ENCODE peak calls at places on chromosomes 2 and 18, in five cellular contexts. P is PC-9, F is GM23248, V is fibroblast of lung, Q is A673. G is an unnamed sample.

GRCh38 chr2:240392084-240392947 is 43.1 kb upstream of the GPC1 start:
- DNase-seq in P (peak), F (no peak), V (no peak), Q (no peak), G (no peak)

GRCh38 chr18:48801728-48802542 is 148.8 kb downstream of the SMAD7 start:
- DNase-seq in P (no peak), F (no peak), V (no peak), Q (no peak), G (no peak)

GRCh38 chr2:73965053-73965452 is 19.7 kb upstream of the TET3 start:
- DNase-seq in P (no peak), F (no peak), V (no peak), Q (no peak), G (no peak)

GRCh38 chr2:28142403-28142802 is 250.3 kb upstream of the FOSL2 start:
- DNase-seq in P (no peak), F (peak), V (peak), Q (peak), G (no peak)

GRCh38 chr2:240390091-240391073 is 45.1 kb upstream of the GPC1 start:
- DNase-seq in P (no peak), F (no peak), V (no peak), Q (no peak), G (no peak)

GRCh38 chr2:120346667-120347358 is 877 bp downstream of the INHBB start:
- DNase-seq in P (peak), F (peak), V (peak), Q (no peak), G (no peak)

GRCh38 chr2:170816499-170817246 is at the start of gene GAD1:
- DNase-seq in P (peak), F (peak), V (peak), Q (peak), G (no peak)

GRCh38 chr2:75772908-75773630 is 62.4 kb upstream of the GCFC2 start:
- DNase-seq in P (no peak), F (no peak), V (no peak), Q (no peak), G (no peak)

GRCh38 chr2:9234680-9235387 is 28.2 kb downstream of the ASAP2 start:
- DNase-seq in P (peak), F (peak), V (peak), Q (peak), G (peak)

GRCh38 chr18:34223893-34224422 is 755 bp downstream of the NOL4 start:
- DNase-seq in P (no peak), F (peak), V (no peak), Q (no peak), G (no peak)
- TF ChIP-seq EZH2 in P (no peak), F (peak), V (peak), Q (no peak), G (peak)

GRCh38 chr2:66441651-66442365 is 6.9 kb downstream of the MEIS1 start:
- DNase-seq in P (no peak), F (peak), V (no peak), Q (no peak), G (no peak)
- TF ChIP-seq EZH2 in P (no peak), F (no peak), V (no peak), Q (no peak), G (no peak)

GRCh38 chr2:70768585-70769085 is 635 bp upstream of the ADD2 start:
- DNase-seq in P (no peak), F (no peak), V (no peak), Q (no peak), G (no peak)

GRCh38 chr2:70769450-70769849 is 1.4 kb upstream of the ADD2 start:
- DNase-seq in P (no peak), F (no peak), V (no peak), Q (no peak), G (no peak)

GRCh38 chr2:70767094-70767698 is 804 bp downstream of the ADD2 start:
- DNase-seq in P (no peak), F (no peak), V (no peak), Q (no peak), G (no peak)

GRCh38 chr2:70766357-70767093 is 1.5 kb downstream of the ADD2 start:
- DNase-seq in P (no peak), F (no peak), V (no peak), Q (no peak), G (no peak)

DNA sequence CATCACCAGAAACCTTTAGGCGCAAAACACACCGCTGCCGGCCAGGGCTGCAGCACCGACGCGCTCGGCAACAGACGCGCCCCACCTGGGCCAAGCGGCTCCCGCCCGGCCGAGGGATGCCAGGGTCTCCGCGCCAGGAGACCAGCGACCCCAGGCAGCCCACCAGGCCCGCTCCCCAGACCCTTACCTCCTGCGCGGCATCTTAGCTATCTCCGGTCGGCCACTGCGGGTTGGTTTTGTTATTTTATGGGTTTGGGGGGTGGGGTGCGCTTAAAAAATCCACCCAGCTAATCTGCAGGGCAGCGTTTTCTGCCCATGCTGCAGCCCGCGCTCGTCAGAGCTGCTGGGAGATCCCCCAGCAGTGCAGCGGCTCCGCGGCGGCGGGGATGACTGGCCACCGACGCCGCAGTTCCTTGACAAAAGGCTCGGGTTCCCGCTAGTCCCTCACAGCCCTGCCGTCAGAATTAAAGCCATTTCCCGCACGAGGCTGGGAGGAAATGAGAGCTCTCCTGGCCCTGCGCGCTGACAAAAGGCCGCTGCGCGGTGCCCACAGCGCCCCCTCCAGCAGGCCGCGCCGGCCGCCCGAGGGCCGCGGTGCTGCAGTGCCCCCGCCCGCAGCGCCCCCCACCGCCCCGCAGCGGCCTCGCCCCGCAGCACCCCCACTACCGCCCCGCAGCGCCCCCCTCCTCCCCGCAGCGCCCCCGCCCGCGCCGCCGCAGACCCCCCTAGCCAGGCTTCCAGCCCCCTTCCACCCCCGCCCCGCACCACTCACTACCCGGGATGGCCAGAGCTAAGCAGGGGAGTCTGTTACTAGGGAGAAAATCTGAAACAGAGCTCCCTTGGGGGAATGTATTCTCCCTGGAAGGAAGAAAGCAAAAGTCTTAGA is at the start of gene ADD2:
- DNase-seq in P (peak), F (peak), V (peak), Q (peak), G (no peak)
- TF ChIP-seq EZH2 in P (no peak), F (peak), V (peak), Q (no peak), G (peak)

GRCh38 chr2:232485757-232486557 is 1.7 kb downstream of the ECEL1 start:
- DNase-seq in P (no peak), F (no peak), V (no peak), Q (no peak), G (no peak)
- TF ChIP-seq EZH2 in P (no peak), F (peak), V (no peak), Q (peak), G (peak)

GRCh38 chr2:172079838-172080640 is 5.3 kb upstream of the DLX1 start:
- DNase-seq in P (no peak), F (no peak), V (no peak), Q (peak), G (no peak)

GRCh38 chr2:172081248-172082022 is 3.9 kb upstream of the DLX1 start:
- DNase-seq in P (no peak), F (no peak), V (no peak), Q (no peak), G (no peak)

GRCh38 chr2:172082105-172082943 is 3.0 kb upstream of the DLX1 start:
- DNase-seq in P (no peak), F (no peak), V (no peak), Q (no peak), G (no peak)

GRCh38 chr2:172079416-172079815 is 5.9 kb upstream of the DLX1 start:
- DNase-seq in P (no peak), F (no peak), V (no peak), Q (no peak), G (no peak)

GRCh38 chr2:172080641-172081230 is 4.6 kb upstream of the DLX1 start:
- DNase-seq in P (no peak), F (no peak), V (no peak), Q (no peak), G (no peak)
- TF ChIP-seq EZH2 in P (no peak), F (no peak), V (no peak), Q (no peak), G (no peak)

GRCh38 chr18:4453712-4454547 is 1.2 kb downstream of the DLGAP1 start:
- DNase-seq in P (no peak), F (no peak), V (peak), Q (peak), G (no peak)
- TF ChIP-seq EZH2 in P (no peak), F (no peak), V (no peak), Q (no peak), G (peak)

G was measured in keratinocyte.